ENCODE peak calls at places on chromosome 7, in six cellular contexts. S is hepatocyte, T is IMR-90, K is GM12865, X is upper lobe of right lung, C is brain microvascular endothelial cell. N is an unnamed sample.

GRCh38 chr7:105840981-105841749 is 35.2 kb downstream of the ATXN7L1 start:
- DNase-seq in K (no peak), S (no peak), T (peak), C (no peak), X (no peak), N (no peak)

GRCh38 chr7:140723002-140723401 is 26.5 kb downstream of the NDUFB2 start:
- DNase-seq in K (no peak), X (no peak), S (no peak), C (no peak), T (no peak), N (no peak)

GRCh38 chr7:156722427-156722826 is 81.9 kb downstream of the RNF32 start:
- DNase-seq in T (peak), K (no peak), S (no peak), C (no peak), X (no peak), N (no peak)

GRCh38 chr7:118946283-118946682 is 721.8 kb downstream of the ANKRD7 start:
- DNase-seq in K (no peak), C (no peak), X (no peak), S (no peak), T (no peak), N (no peak)

GRCh38 chr7:30699706-30700495 is 17.6 kb upstream of the CRHR2 start:
- DNase-seq in K (no peak), S (no peak), X (no peak), C (no peak), T (no peak), N (no peak)

GRCh38 chr7:103504505-103505135 is 58.6 kb upstream of the SLC26A5 start:
- DNase-seq in T (no peak), C (no peak), S (no peak), X (no peak), K (no peak), N (no peak)

GRCh38 chr7:133491846-133492652 is 239.2 kb downstream of the EXOC4 start:
- DNase-seq in K (no peak), T (peak), C (no peak), X (no peak), S (no peak), N (no peak)

GRCh38 chr7:121544726-121545125 is 148.6 kb upstream of the FAM3C start:
- DNase-seq in S (peak), T (peak), C (peak), K (peak), X (no peak), N (peak)

GRCh38 chr7:69078997-69079769 is 519.1 kb upstream of the AUTS2 start:
- DNase-seq in S (no peak), C (no peak), X (no peak), K (no peak), T (no peak), N (no peak)

GRCh38 chr7:20064974-20065862 is 152.0 kb downstream of the MACC1 start:
- DNase-seq in S (peak), T (peak), X (no peak), C (peak), K (peak), N (no peak)

GRCh38 chr7:98233241-98234070 is 18.6 kb downstream of the TECPR1 start:
- DNase-seq in S (no peak), X (no peak), K (no peak), T (no peak), C (no peak), N (no peak)

GRCh38 chr7:158663428-158663741 is 41.2 kb downstream of the NCAPG2 start:
- DNase-seq in S (no peak), T (no peak), C (no peak), X (no peak), K (no peak), N (no peak)

GRCh38 chr7:141133646-141134045 is 59.8 kb downstream of the TMEM178B start:
- DNase-seq in X (no peak), C (peak), K (no peak), S (no peak), T (no peak), N (no peak)

GRCh38 chr7:79051915-79052314 is 401.6 kb downstream of the MAGI2 start:
- DNase-seq in C (peak), X (no peak), K (no peak), S (no peak), T (peak), N (no peak)

GRCh38 chr7:92088266-92088665 is 46.0 kb downstream of the CYP51A1 start:
- DNase-seq in K (no peak), T (no peak), C (no peak), S (no peak), X (no peak), N (no peak)
- TF ChIP-seq CTCF in K (no peak), T (no peak), C (no peak), S (no peak), X (no peak), N (no peak)

GRCh38 chr7:151213826-151214225 is 3.5 kb upstream of the H2BK1 start:
- DNase-seq in S (no peak), X (no peak), C (no peak), K (no peak), T (no peak), N (no peak)

GRCh38 chr7:151218170-151218569 is 7.9 kb upstream of the H2BK1 start:
- DNase-seq in C (no peak), S (no peak), X (no peak), K (no peak), T (no peak), N (no peak)

GRCh38 chr7:151211155-151211772 is 976 bp upstream of the H2BK1 start:
- DNase-seq in K (no peak), S (no peak), T (no peak), X (no peak), C (no peak), N (no peak)

GRCh38 chr7:151212626-151213025 is 2.3 kb upstream of the H2BK1 start:
- DNase-seq in C (no peak), S (no peak), X (no peak), T (no peak), K (no peak), N (no peak)

GRCh38 chr7:151215396-151215795 is 5.1 kb upstream of the H2BK1 start:
- DNase-seq in X (no peak), S (no peak), T (no peak), K (no peak), C (no peak), N (no peak)
- TF ChIP-seq CTCF in X (no peak), S (no peak), T (no peak), K (no peak), C (no peak), N (no peak)

DNA sequence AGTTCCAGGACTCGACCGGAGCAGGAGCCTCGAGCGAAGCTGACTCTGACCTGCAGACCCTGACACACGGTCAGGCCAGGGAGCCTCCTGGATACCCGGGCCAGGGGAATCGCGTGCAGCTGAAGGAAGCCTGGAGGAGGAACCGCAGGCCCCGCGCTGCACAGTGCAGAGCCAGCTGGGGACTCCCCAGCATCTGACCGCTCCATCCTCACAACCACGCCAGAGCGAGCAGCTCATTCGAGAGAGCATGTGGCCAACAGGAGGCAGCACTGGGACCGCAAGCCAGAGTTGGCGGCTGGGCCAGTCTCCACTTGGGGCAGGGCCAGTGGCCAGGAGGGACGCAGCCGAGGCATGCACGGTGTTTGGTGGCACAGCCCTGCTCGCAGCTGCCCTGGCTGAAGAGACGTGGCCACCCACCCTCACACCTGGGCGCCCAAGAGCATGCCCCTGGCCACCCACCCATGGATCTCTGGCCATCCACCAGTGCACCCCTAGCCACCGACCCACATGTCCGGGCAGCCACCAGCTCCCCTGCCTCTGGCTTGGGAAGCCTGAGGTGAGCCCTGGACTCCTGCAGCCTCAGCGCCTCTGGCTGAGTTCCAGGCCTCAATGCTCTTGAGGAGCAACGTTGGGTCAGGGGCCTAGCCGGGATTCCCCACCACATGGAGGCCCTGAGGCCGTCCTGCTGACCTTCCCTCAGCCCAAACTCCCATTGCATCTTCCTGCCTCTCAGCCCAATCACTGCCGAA is 213.9 kb downstream of the ELFN1 start:
- DNase-seq in C (no peak), T (no peak), K (no peak), S (no peak), X (no peak), N (no peak)
- TF ChIP-seq CTCF in C (peak), T (no peak), K (no peak), S (no peak), X (no peak), N (peak)

DNA sequence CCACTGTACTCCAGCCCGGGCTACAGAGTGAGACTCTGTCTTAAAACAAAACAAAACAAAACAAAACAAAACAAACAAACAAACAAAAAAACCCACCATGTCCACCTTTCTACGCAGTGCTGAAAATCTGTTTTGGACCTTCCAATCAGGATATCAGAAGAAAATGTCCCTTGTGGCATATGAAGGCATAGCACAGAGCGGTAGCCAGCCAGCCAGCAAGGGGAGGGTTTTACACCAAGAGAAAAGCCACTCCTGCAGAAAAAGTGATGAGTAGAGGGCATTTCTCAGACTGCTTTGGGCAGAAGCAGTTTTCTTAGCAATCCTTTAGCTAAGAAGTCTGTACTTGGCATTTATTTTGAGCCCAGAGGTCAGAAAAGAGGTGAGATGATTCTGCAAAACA is 612.2 kb downstream of the TYW1 start:
- DNase-seq in K (no peak), T (no peak), S (no peak), C (no peak), X (no peak), N (no peak)
- TF ChIP-seq CTCF in K (no peak), T (no peak), S (no peak), C (no peak), X (no peak), N (no peak)

GRCh38 chr7:27586825-27587224 is 75.9 kb downstream of the HIBADH start:
- DNase-seq in C (no peak), K (peak), T (no peak), X (no peak), S (no peak), N (no peak)
- TF ChIP-seq CTCF in C (no peak), K (no peak), T (no peak), X (no peak), S (no peak), N (no peak)

GRCh38 chr7:35725280-35725680 is 30.3 kb upstream of the HERPUD2 start:
- DNase-seq in T (no peak), X (no peak), S (no peak), C (no peak), K (peak), N (no peak)
- TF ChIP-seq CTCF in T (no peak), X (no peak), S (no peak), C (no peak), K (peak), N (no peak)

DNA sequence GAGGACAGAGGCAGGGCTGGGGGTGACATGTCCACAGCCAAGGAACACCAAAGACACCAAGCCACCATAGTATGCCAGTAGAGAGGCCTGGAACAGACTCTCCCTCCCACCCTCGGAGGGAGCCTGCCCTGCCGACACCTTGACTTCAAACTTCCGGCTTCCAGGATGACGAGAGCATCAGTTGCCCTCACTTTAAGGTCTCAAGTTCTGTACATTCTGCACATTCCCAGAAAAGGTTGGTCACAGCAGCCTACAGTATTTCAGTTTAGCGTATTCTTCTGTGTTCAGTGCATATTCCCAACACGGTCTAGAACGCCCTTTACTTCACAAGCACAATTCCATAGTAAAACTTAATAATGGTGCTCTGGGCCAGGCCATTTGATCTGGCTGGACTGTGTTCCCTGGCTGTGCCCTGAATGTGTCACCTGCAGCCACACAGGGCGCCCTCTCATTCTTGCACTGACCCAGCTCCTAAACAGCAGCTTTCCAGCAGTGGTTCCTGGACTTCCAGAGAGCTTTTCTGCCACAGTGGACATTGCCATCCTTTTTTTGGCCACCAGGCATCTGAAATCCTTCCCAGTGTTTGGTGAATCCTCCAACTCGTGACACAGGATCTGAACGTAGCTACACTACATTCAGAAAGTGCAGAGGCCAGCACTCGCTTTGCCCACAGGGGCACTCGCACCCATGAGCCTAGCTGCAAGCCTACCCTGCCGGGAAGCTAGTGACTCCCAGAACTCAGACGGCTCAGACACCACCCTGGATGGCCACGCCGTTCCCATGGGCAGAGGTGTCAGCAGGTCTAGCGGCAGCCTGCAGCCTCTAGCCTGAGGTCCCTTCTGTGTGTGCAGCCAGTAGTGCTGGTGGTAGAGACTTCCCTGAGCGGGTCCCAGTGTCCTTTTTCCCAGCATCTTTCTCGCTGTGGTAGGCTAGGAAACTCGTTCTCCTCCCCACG is 36.4 kb upstream of the INSIG1 start:
- DNase-seq in S (no peak), T (no peak), C (no peak), X (no peak), K (no peak), N (no peak)
- TF ChIP-seq CTCF in S (no peak), T (no peak), C (no peak), X (no peak), K (no peak), N (no peak)

GRCh38 chr7:84507529-84507928 is 312.9 kb upstream of the SEMA3A start:
- DNase-seq in T (no peak), C (no peak), X (no peak), K (peak), S (no peak), N (no peak)

GRCh38 chr7:84509522-84509921 is 314.9 kb upstream of the SEMA3A start:
- DNase-seq in T (peak), C (no peak), X (no peak), S (no peak), K (no peak), N (no peak)

GRCh38 chr7:84506151-84506550 is 311.6 kb upstream of the SEMA3A start:
- DNase-seq in S (peak), T (peak), X (no peak), C (no peak), K (no peak), N (no peak)

GRCh38 chr7:84510501-84510900 is 315.9 kb upstream of the SEMA3A start:
- DNase-seq in C (no peak), K (no peak), T (peak), X (no peak), S (no peak), N (no peak)

GRCh38 chr7:84508569-84508968 is 314.0 kb upstream of the SEMA3A start:
- DNase-seq in S (no peak), T (no peak), X (no peak), K (no peak), C (no peak), N (no peak)
- TF ChIP-seq CTCF in S (no peak), T (no peak), X (no peak), K (no peak), C (no peak), N (no peak)

DNA sequence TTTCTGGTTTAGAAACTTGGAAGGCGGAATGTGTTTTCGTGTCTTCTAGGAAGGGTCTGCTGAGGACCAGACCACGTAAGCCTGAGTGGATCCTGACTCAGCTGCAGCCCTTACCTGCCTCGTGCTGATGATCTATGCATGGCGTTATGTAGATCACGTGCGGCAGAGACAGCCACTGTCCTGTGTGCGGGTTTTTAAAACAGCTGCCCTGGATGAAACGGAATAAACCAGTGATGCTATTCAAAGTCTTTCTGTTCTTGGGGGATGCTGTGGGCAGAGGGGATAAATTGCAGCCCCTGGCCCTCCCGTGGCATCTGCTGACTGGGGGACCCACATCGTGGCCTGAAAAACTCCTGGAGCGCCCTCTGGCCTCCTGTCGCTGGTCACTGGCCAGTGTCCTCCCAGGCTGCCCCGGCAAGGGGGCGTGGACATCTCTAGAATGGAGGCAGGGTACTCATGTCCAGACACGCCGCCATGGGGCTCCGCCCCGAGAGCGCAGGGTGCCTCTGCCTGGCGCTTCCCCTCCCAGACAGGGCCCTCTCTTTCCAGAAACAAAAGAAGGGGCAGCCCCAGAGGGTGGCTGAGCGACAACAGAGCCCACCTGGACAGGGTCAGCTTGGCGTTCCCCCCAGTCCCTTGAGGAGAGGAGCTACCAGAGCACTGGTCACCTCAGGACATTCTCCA is 13.2 kb downstream of the ALKBH4 start:
- DNase-seq in X (no peak), C (no peak), K (no peak), T (no peak), S (peak), N (no peak)
- TF ChIP-seq CTCF in X (no peak), C (no peak), K (no peak), T (no peak), S (no peak), N (no peak)

N was measured in Calu3.